ENCODE peak calls at places on chromosomes 11 and 22, in nine cellular contexts. U is NCI-H82; X is nephron progenitor cell; E is GM20000; V is amygdala; A is activated CD4-positive, alpha-beta T cell treated with anti-CD3 and anti-CD28 coated beads, Interleukin-2, amount 50 U/mL, for 48 hours; M is neuronal stem cell; K is germinal center; D is tibial nerve. Y is an unnamed sample.

GRCh38 chr22:40258463-40259046 is 80.8 kb downstream of the TNRC6B start:
- DNase-seq in U (no peak), X (no peak), E (no peak), V (no peak), A (no peak), M (no peak), K (no peak), D (no peak), Y (no peak)

GRCh38 chr11:118176400-118177134 is at the start of gene SCN2B:
- DNase-seq in U (peak; percentile 15), X (no peak), E (no peak), V (no peak), A (no peak), M (no peak), K (no peak), D (no peak), Y (no peak)

GRCh38 chr11:59216654-59217640 is 4.2 kb upstream of the MPEG1 start:
- DNase-seq in U (no peak), X (no peak), E (peak; percentile 66), V (no peak), A (peak; percentile 14), M (no peak), K (peak; percentile 65), D (peak; percentile 53), Y (no peak)

GRCh38 chr11:124669193-124669592 is 4.3 kb downstream of the SIAE start:
- DNase-seq in U (peak; percentile 54), X (peak; percentile 46), E (peak; percentile 73), V (no peak), A (peak; percentile 9), M (no peak), K (peak; percentile 62), D (no peak), Y (peak; percentile 59)

GRCh38 chr11:102580185-102580951 is 44.8 kb downstream of the MMP20 start:
- DNase-seq in U (no peak), X (no peak), E (no peak), V (no peak), A (no peak), M (no peak), K (no peak), D (no peak), Y (no peak)

GRCh38 chr22:27128461-27129080 is 471.2 kb downstream of the MIAT start:
- DNase-seq in U (no peak), X (no peak), E (no peak), V (no peak), A (no peak), M (no peak), K (no peak), D (no peak), Y (no peak)

GRCh38 chr11:121721961-121722360 is 269.2 kb upstream of the SORL1-AS1 start:
- DNase-seq in U (no peak), X (no peak), E (no peak), V (peak; percentile 32), A (no peak), M (no peak), K (no peak), D (no peak), Y (no peak)

GRCh38 chr11:119800619-119801018 is 71.6 kb upstream of the NECTIN1 start:
- DNase-seq in U (no peak), X (no peak), E (no peak), V (no peak), A (no peak), M (no peak), K (no peak), D (no peak), Y (no peak)

GRCh38 chr22:21014202-21015050 is 539 bp upstream of the P2RX6 start:
- DNase-seq in U (peak; percentile 98), X (peak; percentile 98), E (peak; percentile 90), V (peak; percentile 88), A (peak; percentile 89), M (peak; percentile 95), K (peak; percentile 93), D (peak; percentile 54), Y (peak; percentile 80)

GRCh38 chr11:78214331-78215194 is 25.8 kb downstream of the USP35 start:
- DNase-seq in U (no peak), X (no peak), E (no peak), V (no peak), A (no peak), M (no peak), K (no peak), D (no peak), Y (no peak)

GRCh38 chr22:30825711-30826505 is 131.2 kb downstream of the OSBP2 start:
- DNase-seq in U (no peak), X (no peak), E (peak; percentile 9), V (no peak), A (no peak), M (no peak), K (no peak), D (no peak), Y (no peak)

GRCh38 chr22:31262369-31263133 is 29.7 kb downstream of the PIK3IP1 start:
- DNase-seq in U (no peak), X (no peak), E (no peak), V (no peak), A (no peak), M (no peak), K (no peak), D (no peak), Y (no peak)

GRCh38 chr11:110379261-110379660 is 50.5 kb upstream of the FDX1 start:
- DNase-seq in U (no peak), X (no peak), E (no peak), V (no peak), A (no peak), M (no peak), K (no peak), D (no peak), Y (no peak)

Y was measured in CD4-positive, CD25-positive, alpha-beta regulatory T cell.